ENCODE peak calls at places on chromosomes 13 and 19, in ten cellular contexts. U is erythroblast; T is tibial artery; I is NCI-H1417; W is progenitor cell of endocrine pancreas; C is AG08395; N is C1 segment of cervical spinal cord; G is T-cell; P is stimulated activated CD4-positive, alpha-beta T cell treated with anti-CD3 and anti-CD28 coated beads, Interleukin-15, amount 100 ng/mL, for 48 hours; Y is AG04450. R is an unnamed sample.
A peak's percentile ranks its signal among the peaks of the same experiment; 100 is the strongest.

GRCh38 chr19:18239303-18239702 is 13.1 kb upstream of the PDE4C start:
- DNase-seq in N (no peak), C (no peak), I (no peak), G (no peak), W (no peak), P (no peak), U (no peak), T (no peak), Y (no peak), R (no peak)

GRCh38 chr13:44373601-44374347 is at the start of gene SERP2:
- DNase-seq in W (peak; percentile 33), U (peak; percentile 61), G (no peak), C (peak; percentile 41), T (no peak), P (no peak), N (peak; percentile 52), Y (no peak), I (peak; percentile 76), R (no peak)

GRCh38 chr19:7605490-7606222 is 10.0 kb downstream of the CAMSAP3 start:
- DNase-seq in C (no peak), I (peak; percentile 50), P (peak; percentile 20), N (no peak), U (peak; percentile 80), Y (no peak), G (peak; percentile 23), T (no peak), W (no peak), R (no peak)

GRCh38 chr13:101258071-101258470 is 158.2 kb downstream of the NALCN start:
- DNase-seq in Y (no peak), P (peak; percentile 59), N (no peak), G (no peak), T (no peak), W (no peak), U (no peak), I (peak; percentile 79), C (peak; percentile 88), R (no peak)

GRCh38 chr19:53868091-53868891 is 608 bp downstream of the MYADM start:
- DNase-seq in C (peak; percentile 56), N (peak; percentile 37), G (peak; percentile 42), Y (no peak), W (no peak), P (no peak), T (peak; percentile 80), U (no peak), I (no peak), R (no peak)

GRCh38 chr13:87666826-87667225 is 4.3 kb upstream of the SLITRK5 start:
- DNase-seq in Y (no peak), T (no peak), G (no peak), P (no peak), N (no peak), W (no peak), U (no peak), C (no peak), I (peak; percentile 57), R (no peak)

GRCh38 chr13:51645154-51645650 is 60.9 kb downstream of the WDFY2 start:
- DNase-seq in W (no peak), P (no peak), Y (no peak), G (peak; percentile 39), T (no peak), N (no peak), U (no peak), I (peak; percentile 33), C (peak; percentile 82), R (peak; percentile 37)

GRCh38 chr13:107211073-107211472 is 643.1 kb upstream of the ARGLU1 start:
- DNase-seq in Y (peak; percentile 88), G (peak; percentile 29), I (peak; percentile 100), T (peak; percentile 85), W (peak; percentile 60), C (peak; percentile 74), P (peak; percentile 22), U (peak; percentile 33), N (peak; percentile 57), R (peak; percentile 73)

GRCh38 chr13:33676700-33677048 is 141.3 kb upstream of the RFC3 start:
- DNase-seq in C (peak; percentile 64), U (no peak), G (no peak), I (peak; percentile 76), P (peak; percentile 6), Y (peak; percentile 1), W (no peak), N (peak; percentile 3), T (no peak), R (peak; percentile 7)

R was measured in hippocampal formation.